ENCODE peak calls at places on chromosomes 13 and 19, in nine cellular contexts. G, H, Q, F, V, T, E, O and D are unnamed samples.

GRCh38 chr13:33274264-33274663 is 11.3 kb downstream of the STARD13 start:
- DNase-seq in G (no peak), H (no peak), Q (no peak), F (no peak), V (no peak), T (peak; percentile 54), E (peak; percentile 51), O (no peak), D (no peak)

GRCh38 chr19:2047449-2048103 is 3.5 kb downstream of the MKNK2 start:
- DNase-seq in G (no peak), H (no peak), Q (peak; percentile 90), F (peak; percentile 63), V (no peak), T (no peak), E (peak; percentile 44), O (no peak), D (peak; percentile 95)

GRCh38 chr13:92187378-92187989 is 789.1 kb downstream of the GPC5 start:
- DNase-seq in G (peak; percentile 32), H (no peak), Q (no peak), F (peak; percentile 29), V (no peak), T (peak; percentile 46), E (peak; percentile 49), O (peak; percentile 35), D (peak; percentile 19)

GRCh38 chr19:3573162-3573857 is 566 bp downstream of the HMG20B start:
- DNase-seq in G (no peak), H (no peak), Q (peak; percentile 87), F (peak; percentile 37), V (no peak), T (no peak), E (no peak), O (no peak), D (peak; percentile 81)

GRCh38 chr19:2477141-2477710 is 1.3 kb downstream of the GADD45B start:
- DNase-seq in G (peak; percentile 64), H (no peak), Q (peak; percentile 90), F (peak; percentile 50), V (no peak), T (peak; percentile 59), E (peak; percentile 51), O (no peak), D (peak; percentile 89)

GRCh38 chr13:112756967-112757758 is 67.3 kb downstream of the ATP11A start:
- DNase-seq in G (no peak), H (no peak), Q (peak; percentile 18), F (no peak), V (no peak), T (no peak), E (no peak), O (no peak), D (no peak)

GRCh38 chr13:111287201-111287600 is 33.2 kb upstream of the TEX29 start:
- DNase-seq in G (no peak), H (no peak), Q (no peak), F (no peak), V (no peak), T (no peak), E (no peak), O (no peak), D (no peak)

GRCh38 chr13:97938701-97939475 is 14.6 kb upstream of the IPO5 start:
- DNase-seq in G (no peak), H (no peak), Q (no peak), F (no peak), V (no peak), T (no peak), E (no peak), O (no peak), D (no peak)

GRCh38 chr19:51083181-51083580 is 494 bp upstream of the KLK14 start:
- DNase-seq in G (no peak), H (no peak), Q (no peak), F (no peak), V (no peak), T (no peak), E (no peak), O (no peak), D (no peak)

GRCh38 chr13:33230178-33230881 is 55.2 kb downstream of the STARD13 start:
- DNase-seq in G (peak; percentile 70), H (no peak), Q (no peak), F (no peak), V (no peak), T (peak; percentile 71), E (peak; percentile 87), O (peak; percentile 62), D (peak; percentile 58)

GRCh38 chr13:41905600-41906254 is 55.2 kb downstream of the VWA8 start:
- DNase-seq in G (peak; percentile 72), H (no peak), Q (no peak), F (no peak), V (no peak), T (peak; percentile 36), E (peak; percentile 55), O (no peak), D (peak; percentile 76)

GRCh38 chr13:48641404-48641803 is 12.3 kb upstream of the CYSLTR2 start:
- DNase-seq in G (no peak), H (no peak), Q (no peak), F (no peak), V (no peak), T (no peak), E (no peak), O (no peak), D (no peak)

GRCh38 chr19:45981350-45981749 is 7.7 kb upstream of the NOVA2 start:
- DNase-seq in G (no peak), H (no peak), Q (no peak), F (no peak), V (no peak), T (peak; percentile 57), E (no peak), O (no peak), D (peak; percentile 82)

GRCh38 chr13:51645154-51645650 is 60.9 kb downstream of the WDFY2 start:
- DNase-seq in G (peak; percentile 61), H (no peak), Q (no peak), F (peak; percentile 40), V (no peak), T (peak; percentile 70), E (peak; percentile 94), O (peak; percentile 87), D (peak; percentile 65)

GRCh38 chr13:22451345-22451744 is 729.4 kb upstream of the SGCG start:
- DNase-seq in G (no peak), H (no peak), Q (peak; percentile 61), F (no peak), V (no peak), T (no peak), E (no peak), O (no peak), D (no peak)

GRCh38 chr19:31349160-31349881 is at the start of gene TSHZ3:
- DNase-seq in G (peak; percentile 52), H (peak; percentile 55), Q (peak; percentile 96), F (peak; percentile 91), V (peak; percentile 34), T (peak; percentile 87), E (peak; percentile 91), O (peak; percentile 59), D (peak; percentile 96)

GRCh38 chr13:32976046-32976781 is 40.0 kb upstream of the KL start:
- DNase-seq in G (no peak), H (no peak), Q (no peak), F (no peak), V (no peak), T (no peak), E (no peak), O (no peak), D (no peak)

GRCh38 chr19:7901337-7901736 is 2.3 kb upstream of the MAP2K7 start:
- DNase-seq in G (no peak), H (no peak), Q (no peak), F (no peak), V (no peak), T (no peak), E (no peak), O (no peak), D (peak; percentile 10)
- TF ChIP-seq CTCF in G (no peak), H (no peak), Q (no peak), F (no peak), V (no peak), T (no peak), E (no peak), O (no peak), D (no peak)

GRCh38 chr13:99028890-99029289 is 51.0 kb upstream of the DOCK9 start:
- DNase-seq in G (no peak), H (no peak), Q (no peak), F (no peak), V (no peak), T (no peak), E (no peak), O (no peak), D (no peak)
- TF ChIP-seq CTCF in G (peak; percentile 28), H (peak; percentile 27), Q (peak; percentile 7), F (no peak), V (no peak), T (no peak), E (peak; percentile 47), O (peak; percentile 56), D (peak; percentile 37)

GRCh38 chr13:46378411-46378810 is 8.6 kb downstream of the RUBCNL start:
- DNase-seq in G (no peak), H (no peak), Q (no peak), F (no peak), V (no peak), T (no peak), E (no peak), O (no peak), D (no peak)
- TF ChIP-seq CTCF in G (no peak), H (no peak), Q (no peak), F (no peak), V (no peak), T (no peak), E (no peak), O (no peak), D (no peak)

GRCh38 chr19:13152854-13153626 is 2.8 kb downstream of the IER2 start:
- DNase-seq in G (peak; percentile 80), H (peak; percentile 96), Q (peak; percentile 99), F (peak; percentile 98), V (no peak), T (peak; percentile 89), E (peak; percentile 97), O (peak; percentile 94), D (peak; percentile 98)

GRCh38 chr19:13154911-13155471 is 4.8 kb downstream of the IER2 start:
- DNase-seq in G (peak; percentile 75), H (peak; percentile 93), Q (peak; percentile 96), F (peak; percentile 82), V (no peak), T (peak; percentile 65), E (peak; percentile 72), O (peak; percentile 41), D (peak; percentile 95)

GRCh38 chr19:13154241-13154778 is 4.1 kb downstream of the IER2 start:
- DNase-seq in G (peak; percentile 75), H (peak; percentile 40), Q (peak; percentile 99), F (peak; percentile 95), V (no peak), T (peak; percentile 96), E (peak; percentile 97), O (peak; percentile 90), D (peak; percentile 96)

GRCh38 chr19:13152356-13152853 is 2.2 kb downstream of the IER2 start:
- DNase-seq in G (no peak), H (no peak), Q (no peak), F (no peak), V (no peak), T (no peak), E (no peak), O (no peak), D (peak; percentile 92)

DNA sequence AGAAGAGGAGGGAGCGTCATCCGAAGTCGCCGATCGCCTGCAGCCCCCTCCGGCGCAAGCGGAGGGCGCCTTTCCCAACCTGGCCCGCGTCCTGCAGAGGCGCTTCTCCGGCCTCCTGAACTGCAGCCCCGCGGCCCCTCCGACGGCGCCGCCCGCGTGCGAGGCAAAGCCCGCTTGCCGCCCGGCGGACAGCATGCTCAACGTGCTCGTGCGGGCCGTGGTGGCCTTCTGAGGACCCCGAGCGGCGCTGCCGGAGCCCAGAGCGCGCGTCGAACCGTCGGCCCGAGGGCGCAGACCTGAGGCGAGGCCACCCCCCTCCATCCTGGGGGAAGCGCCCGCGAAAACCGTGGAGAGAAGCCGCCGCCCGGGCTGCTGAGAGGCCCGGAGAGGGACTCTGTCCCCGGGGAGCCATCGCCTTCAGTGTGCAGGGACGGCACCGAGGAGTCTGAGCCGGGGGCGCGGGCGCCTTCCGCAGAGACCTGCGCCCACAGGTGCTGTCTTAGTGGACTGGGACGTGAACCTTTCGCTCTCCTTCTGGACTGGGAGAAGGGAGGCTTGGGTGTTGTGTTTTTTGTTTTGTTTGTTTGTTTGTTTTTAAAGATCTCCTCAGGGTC is 3.5 kb downstream of the IER2 start:
- DNase-seq in G (no peak), H (peak; percentile 23), Q (no peak), F (peak; percentile 50), V (no peak), T (peak; percentile 40), E (peak; percentile 41), O (no peak), D (peak; percentile 83)
- TF ChIP-seq CTCF in G (no peak), H (no peak), Q (no peak), F (no peak), V (no peak), T (no peak), E (peak; percentile 1), O (no peak), D (no peak)